ENCODE peak calls at places on chromosomes 7 and 10, in seven cellular contexts. A is esophagus muscularis mucosa, V is LoVo, E is NCI-H446 treated with DMSO at 0.1 percent for 48 hours, Q is lower leg skin, D is fibroblast of lung, H is dorsolateral prefrontal cortex. S is an unnamed sample.

GRCh38 chr10:132387723-132388210 is 9.2 kb upstream of the PWWP2B start:
- DNase-seq in A (no peak), V (peak; percentile 57), E (no peak), Q (no peak), D (peak; percentile 21), H (peak; percentile 57), S (no peak)

GRCh38 chr7:159136442-159136841 is 8.2 kb downstream of the VIPR2 start:
- DNase-seq in A (no peak), V (peak; percentile 46), E (no peak), Q (no peak), D (no peak), H (no peak), S (no peak)

GRCh38 chr7:148882668-148883232 is 1.3 kb downstream of the EZH2 start:
- DNase-seq in A (no peak), V (peak; percentile 8), E (no peak), Q (no peak), D (peak; percentile 6), H (no peak), S (no peak)

GRCh38 chr10:46293832-46294640 is 7.2 kb downstream of the ANTXRL start:
- DNase-seq in A (no peak), V (no peak), E (no peak), Q (no peak), D (no peak), H (peak; percentile 26), S (no peak)

GRCh38 chr7:106590209-106590816 is 70.6 kb downstream of the CCDC71L start:
- DNase-seq in A (no peak), V (no peak), E (no peak), Q (no peak), D (no peak), H (no peak), S (no peak)

GRCh38 chr10:89954787-89955566 is 253.6 kb downstream of the KIF20B start:
- DNase-seq in A (no peak), V (peak; percentile 15), E (no peak), Q (no peak), D (no peak), H (no peak), S (no peak)

GRCh38 chr10:80473096-80473657 is 19.1 kb downstream of the TSPAN14 start:
- DNase-seq in A (no peak), V (no peak), E (no peak), Q (no peak), D (no peak), H (no peak), S (no peak)

GRCh38 chr7:207418-208127 is 15.2 kb downstream of the FAM20C start:
- DNase-seq in A (no peak), V (no peak), E (no peak), Q (no peak), D (peak; percentile 42), H (no peak), S (no peak)

GRCh38 chr10:78319841-78320240 is 286.2 kb downstream of the RPS24 start:
- DNase-seq in A (peak; percentile 55), V (no peak), E (no peak), Q (no peak), D (no peak), H (no peak), S (no peak)

GRCh38 chr10:1035201-1035600 is 9.5 kb upstream of the IDI2 start:
- DNase-seq in A (no peak), V (no peak), E (no peak), Q (no peak), D (no peak), H (peak; percentile 66), S (no peak)

GRCh38 chr10:122303271-122304053 is 32.4 kb downstream of the BTBD16 start:
- DNase-seq in A (no peak), V (no peak), E (no peak), Q (no peak), D (no peak), H (no peak), S (no peak)

GRCh38 chr7:116210345-116211005 is at the start of gene TES:
- DNase-seq in A (no peak), V (peak; percentile 95), E (no peak), Q (no peak), D (peak; percentile 76), H (no peak), S (no peak)

GRCh38 chr7:23246540-23246939 is at the start of gene GPNMB:
- DNase-seq in A (no peak), V (no peak), E (no peak), Q (peak; percentile 91), D (peak; percentile 82), H (no peak), S (no peak)

GRCh38 chr7:8172372-8173354 is 89.3 kb downstream of the ICA1 start:
- DNase-seq in A (no peak), V (no peak), E (no peak), Q (no peak), D (no peak), H (no peak), S (no peak)

GRCh38 chr7:43337811-43338210 is 225.4 kb downstream of the HECW1 start:
- DNase-seq in A (no peak), V (no peak), E (no peak), Q (no peak), D (no peak), H (no peak), S (no peak)